ENCODE peak calls at places on chromosomes 13 and 19, in ten cellular contexts. I, C, O, N, K, A, D, V, G and B are unnamed samples. For H3K4me1, the result is how much of the 10 kb centered on the place peaks cover.

GRCh38 chr19:37594982-37595382 is 306 bp downstream of the ZNF540 start:
- DNase-seq in G (no peak), O (peak), N (peak), I (no peak), D (no peak), V (no peak), C (peak), A (peak), K (peak), B (peak)

GRCh38 chr19:39372047-39372802 is 18.7 kb downstream of the PAF1 start:
- DNase-seq in K (peak), V (peak), G (no peak), O (peak), A (peak), N (peak), D (no peak), C (peak), I (no peak), B (peak)

GRCh38 chr19:36652958-36653357 is 13.7 kb downstream of the ZNF461 start:
- DNase-seq in V (no peak), O (no peak), I (no peak), A (no peak), G (no peak), K (no peak), C (no peak), D (no peak), N (no peak), B (no peak)

GRCh38 chr19:17488593-17489391 is 18.5 kb downstream of the SLC27A1 start:
- DNase-seq in I (peak), A (peak), K (no peak), V (peak), G (peak), N (peak), D (peak), O (peak), C (peak), B (no peak)

GRCh38 chr19:41868120-41868988 is 8.3 kb downstream of the RPS19 start:
- DNase-seq in O (no peak), D (no peak), I (no peak), C (no peak), G (no peak), V (no peak), A (no peak), N (no peak), K (no peak), B (no peak)

GRCh38 chr19:2032296-2032941 is 16.9 kb upstream of the BTBD2 start:
- DNase-seq in K (peak), A (peak), V (peak), C (peak), D (no peak), G (peak), N (peak), I (peak), O (peak), B (peak)

GRCh38 chr19:38032951-38033350 is 125.9 kb downstream of the SIPA1L3 start:
- DNase-seq in O (no peak), I (no peak), V (no peak), N (no peak), K (no peak), G (no peak), D (no peak), A (no peak), C (no peak), B (no peak)

GRCh38 chr19:21907516-21907915 is 71.5 kb upstream of the ZNF43 start:
- DNase-seq in K (no peak), G (no peak), C (no peak), V (no peak), I (no peak), N (no peak), O (no peak), D (no peak), A (no peak), B (no peak)

GRCh38 chr19:51547397-51548212 is 16.1 kb upstream of the SIGLEC6 start:
- DNase-seq in N (no peak), C (no peak), G (no peak), I (no peak), D (no peak), O (no peak), K (no peak), A (no peak), V (peak), B (no peak)

GRCh38 chr13:27770809-27771208 is 21.5 kb upstream of the GSX1 start:
- DNase-seq in I (no peak), V (no peak), A (no peak), O (peak), K (no peak), G (peak), C (no peak), D (peak), N (peak), B (no peak)

GRCh38 chr19:51470966-51471365 is 7.4 kb upstream of the CEACAM18 start:
- DNase-seq in G (no peak), C (no peak), N (no peak), O (no peak), I (no peak), V (no peak), K (no peak), A (no peak), D (no peak), B (no peak)

GRCh38 chr13:20270163-20270865 is 38.2 kb upstream of the GJB6 start:
- DNase-seq in V (no peak), C (no peak), A (no peak), O (no peak), I (no peak), N (no peak), G (no peak), K (no peak), D (no peak), B (no peak)

GRCh38 chr13:111388851-111389500 is 68.5 kb downstream of the TEX29 start:
- DNase-seq in D (no peak), K (no peak), A (no peak), O (no peak), C (no peak), N (no peak), I (no peak), G (no peak), V (no peak), B (no peak)

GRCh38 chr19:17762505-17763229 is 11.4 kb downstream of the FCHO1 start:
- DNase-seq in G (no peak), C (peak), D (peak), V (peak), I (peak), N (no peak), O (peak), K (no peak), A (no peak), B (no peak)

GRCh38 chr13:110312669-110313031 is 5.6 kb downstream of the COL4A2 start:
- DNase-seq in D (peak), C (no peak), G (no peak), V (peak), K (no peak), I (no peak), A (no peak), O (no peak), N (no peak), B (no peak)

GRCh38 chr13:73429691-73430090 is 370.9 kb downstream of the KLF5 start:
- DNase-seq in I (no peak), G (peak), K (no peak), O (no peak), C (no peak), V (peak), N (no peak), D (peak), A (no peak), B (no peak)

GRCh38 chr13:52356327-52356726 is 49.6 kb downstream of the THSD1 start:
- DNase-seq in G (no peak), I (no peak), C (no peak), N (no peak), D (peak), K (no peak), A (no peak), V (no peak), O (no peak), B (no peak)

GRCh38 chr13:44801990-44802389 is 187.3 kb downstream of the NUFIP1 start:
- DNase-seq in C (no peak), N (no peak), A (no peak), G (no peak), V (peak), I (no peak), D (no peak), O (no peak), K (no peak), B (no peak)

GRCh38 chr19:17248011-17248776 is 2.5 kb upstream of the NR2F6 start:
- DNase-seq in C (no peak), N (peak), I (no peak), G (no peak), K (no peak), V (peak), O (peak), D (peak), A (no peak), B (no peak)

GRCh38 chr19:41398042-41398403 is 405 bp downstream of the BCKDHA start:
- DNase-seq in O (no peak), A (no peak), I (no peak), C (no peak), V (no peak), N (no peak), D (no peak), K (no peak), G (no peak), B (no peak)

GRCh38 chr19:15986694-15987093 is 37.9 kb downstream of the OR10H4 start:
- DNase-seq in D (no peak), N (no peak), G (no peak), V (no peak), O (no peak), I (no peak), A (no peak), K (no peak), C (no peak), B (no peak)

GRCh38 chr13:30647420-30647819 is 29.7 kb downstream of the USPL1 start:
- DNase-seq in O (no peak), A (no peak), G (no peak), I (no peak), C (no peak), K (no peak), V (no peak), D (no peak), N (no peak), B (no peak)

GRCh38 chr13:47484564-47484963 is 516.5 kb downstream of the SUCLA2 start:
- DNase-seq in C (no peak), A (no peak), N (no peak), K (no peak), O (no peak), I (no peak), V (peak), D (no peak), G (no peak), B (no peak)

GRCh38 chr13:23586336-23586735 is 16.1 kb downstream of the TNFRSF19 start:
- DNase-seq in C (no peak), V (no peak), G (no peak), A (no peak), D (no peak), I (no peak), K (no peak), N (no peak), O (no peak), B (no peak)

GRCh38 chr13:83810136-83810535 is 72.1 kb downstream of the SLITRK1 start:
- DNase-seq in D (no peak), K (no peak), A (no peak), C (no peak), G (no peak), O (no peak), I (no peak), V (no peak), N (no peak), B (no peak)

GRCh38 chr13:51525567-51526165 is 58.6 kb upstream of the WDFY2 start:
- DNase-seq in I (no peak), K (no peak), N (no peak), A (no peak), G (no peak), V (peak), O (no peak), C (no peak), D (peak), B (no peak)

GRCh38 chr13:98274921-98275487 is 97.9 kb upstream of the RNF113B start:
- DNase-seq in A (no peak), G (no peak), C (no peak), D (no peak), V (peak), K (no peak), I (no peak), O (no peak), N (no peak), B (no peak)

GRCh38 chr13:54742984-54743383 is 1714.4 kb downstream of the OLFM4 start:
- DNase-seq in C (no peak), N (no peak), G (no peak), O (no peak), D (no peak), K (no peak), A (no peak), I (no peak), V (no peak), B (no peak)

GRCh38 chr19:58519087-58519354 is 589 bp downstream of the ZBTB45 start:
- DNase-seq in G (no peak), K (peak), I (peak), D (peak), O (peak), A (peak), V (peak), C (peak), N (peak), B (peak)
- H3K4me1 ChIP-seq in G (under half), K (half or more), I (under half), D (under half), O (under half), A (half or more), V (under half), C (under half), N (under half), B (under half)

DNA sequence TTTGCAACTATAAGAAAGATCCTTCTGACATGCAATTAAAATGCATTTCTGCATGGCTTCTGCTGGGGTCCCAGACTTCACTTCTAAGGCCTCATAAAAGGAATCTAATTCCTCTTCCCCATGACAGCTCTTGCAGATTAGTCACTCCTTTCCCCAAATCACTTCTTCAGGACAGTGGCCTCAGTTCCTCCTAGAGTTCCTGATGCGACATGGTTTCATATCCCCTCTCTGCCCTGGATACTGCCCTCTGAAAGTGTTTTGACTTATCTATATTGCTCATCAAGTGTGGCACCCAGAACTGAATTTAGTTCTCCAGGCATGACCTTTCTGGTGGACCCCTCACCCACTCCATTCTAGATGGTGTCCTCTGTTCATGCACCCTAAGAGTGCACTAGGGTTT is 238.1 kb downstream of the FOXO1 start:
- DNase-seq in K (no peak), D (no peak), I (no peak), V (no peak), C (no peak), A (no peak), N (no peak), G (no peak), O (no peak), B (no peak)
- H3K4me1 ChIP-seq in K (under half), D (under half), I (under half), V (under half), C (under half), A (under half), N (under half), G (under half), O (under half), B (under half)

GRCh38 chr19:54369082-54369691 is 4.5 kb upstream of the LAIR1 start:
- DNase-seq in K (no peak), C (no peak), D (no peak), V (no peak), G (no peak), I (no peak), O (no peak), N (no peak), A (no peak), B (no peak)

GRCh38 chr19:54379187-54379678 is 14.5 kb upstream of the LAIR1 start:
- DNase-seq in N (no peak), C (no peak), D (no peak), A (no peak), O (no peak), V (no peak), G (no peak), I (no peak), K (no peak), B (no peak)

GRCh38 chr19:54376610-54377009 is 11.9 kb upstream of the LAIR1 start:
- DNase-seq in C (no peak), I (no peak), V (no peak), D (no peak), O (no peak), N (no peak), A (no peak), G (no peak), K (no peak), B (no peak)

GRCh38 chr19:54373781-54374266 is 9.1 kb upstream of the LAIR1 start:
- DNase-seq in O (no peak), I (no peak), K (peak), D (no peak), G (no peak), A (no peak), V (no peak), C (no peak), N (no peak), B (no peak)
- H3K4me1 ChIP-seq in O (under half), I (under half), K (under half), D (under half), G (under half), A (under half), V (under half), C (under half), N (under half), B (under half)

DNA sequence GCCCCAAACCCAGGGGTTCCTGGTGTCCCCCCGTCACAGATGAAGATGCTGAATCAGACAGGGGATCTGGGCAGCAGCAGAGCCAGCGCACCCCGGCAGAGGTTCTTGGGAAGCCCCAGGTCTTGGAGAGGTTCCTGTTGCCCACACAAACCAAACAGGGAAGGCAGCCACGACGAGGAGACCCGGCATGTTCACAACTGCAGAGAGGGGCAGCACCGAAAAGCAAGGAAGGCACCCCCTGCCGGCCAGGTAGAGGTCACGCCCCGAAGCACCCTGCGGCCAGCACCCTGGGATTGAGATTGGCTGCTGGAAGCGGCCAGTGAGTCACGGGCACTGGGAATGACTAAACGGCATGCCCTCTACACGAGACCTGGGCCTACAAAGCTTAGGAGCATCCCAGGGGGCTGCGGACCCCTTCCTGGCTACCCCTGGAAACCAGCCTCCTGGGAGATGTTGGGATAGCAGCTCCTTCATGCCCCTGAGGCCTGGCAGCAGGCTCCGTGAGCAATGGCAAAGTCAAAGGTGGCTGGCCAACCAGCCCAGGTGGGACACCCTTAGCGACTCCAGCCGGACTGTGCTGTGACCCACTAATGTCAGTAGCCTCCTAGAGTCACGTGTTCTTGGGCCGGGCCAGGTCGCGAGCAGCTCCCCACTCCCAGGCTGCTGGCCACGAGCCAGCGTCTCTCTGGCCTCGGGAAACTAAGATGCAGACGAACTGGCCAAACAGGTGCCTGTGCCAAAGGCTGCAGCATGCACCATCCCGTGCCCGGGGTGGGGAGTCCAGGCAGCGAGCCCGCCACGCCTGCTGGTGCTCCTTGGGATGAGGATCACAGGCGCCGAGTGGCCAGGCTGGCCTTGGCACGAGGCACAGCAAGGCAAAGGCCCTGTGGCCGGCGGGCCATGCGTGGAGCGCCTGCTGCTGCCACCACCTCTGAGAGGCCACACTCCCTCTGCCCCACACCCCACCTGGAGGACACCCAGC is 43.2 kb downstream of the MLLT1 start:
- DNase-seq in A (peak), O (peak), C (no peak), K (no peak), I (peak), D (no peak), G (no peak), V (no peak), N (peak), B (no peak)
- H3K4me1 ChIP-seq in A (half or more), O (under half), C (under half), K (half or more), I (under half), D (under half), G (under half), V (half or more), N (half or more), B (under half)

GRCh38 chr13:99379856-99380255 is 72.7 kb upstream of the GPR183 start:
- DNase-seq in A (no peak), C (no peak), I (no peak), K (no peak), O (no peak), N (no peak), V (no peak), G (no peak), D (no peak), B (no peak)
- H3K4me1 ChIP-seq in A (under half), C (under half), I (under half), K (under half), O (under half), N (under half), V (under half), G (under half), D (under half), B (under half)

GRCh38 chr19:49340069-49340864 is 5.1 kb downstream of the CD37 start:
- DNase-seq in C (peak), G (no peak), O (peak), A (peak), N (peak), V (no peak), D (peak), I (peak), K (peak), B (peak)
- H3K4me1 ChIP-seq in C (under half), G (under half), O (under half), A (under half), N (under half), V (under half), D (under half), I (under half), K (under half), B (under half)